ENCODE peak calls at places on chromosome 14, in four cellular contexts. H is HepG2, I is K562, Z is H1. V is an unnamed sample.

GRCh38 chr14:68794130-68794855 is 1.4 kb upstream of the ZFP36L1 start:
- DNase-seq in H (peak; percentile 74), I (peak; percentile 31), Z (no peak), V (no peak)

GRCh38 chr14:100065161-100065871 is at the start of gene EVL:
- DNase-seq in H (no peak), I (no peak), Z (no peak), V (no peak)

GRCh38 chr14:98937712-98938505 is 334.1 kb downstream of the BCL11B start:
- DNase-seq in H (no peak), I (no peak), Z (no peak), V (no peak)

GRCh38 chr14:91872517-91873470 is 5.5 kb upstream of the TC2N start:
- DNase-seq in H (no peak), I (no peak), Z (no peak), V (peak; percentile 37)

GRCh38 chr14:98010791-98011190 is 1213.6 kb downstream of the VRK1 start:
- DNase-seq in H (no peak), I (no peak), Z (no peak), V (no peak)

GRCh38 chr14:31902002-31902401 is 175.1 kb upstream of the ARHGAP5 start:
- DNase-seq in H (peak; percentile 66), I (peak; percentile 61), Z (no peak), V (no peak)

GRCh38 chr14:100417466-100417865 is 94.3 kb downstream of the SLC25A47 start:
- DNase-seq in H (peak; percentile 55), I (peak; percentile 73), Z (peak; percentile 58), V (peak; percentile 88)

GRCh38 chr14:99684356-99684952 is 356 bp downstream of the CYP46A1 start:
- DNase-seq in H (no peak), I (no peak), Z (no peak), V (no peak)

GRCh38 chr14:47921133-47921532 is 245.7 kb upstream of the MDGA2 start:
- DNase-seq in H (no peak), I (no peak), Z (no peak), V (no peak)

GRCh38 chr14:36807727-36808126 is 146.1 kb downstream of the PAX9 start:
- DNase-seq in H (no peak), I (no peak), Z (no peak), V (no peak)

GRCh38 chr14:93114068-93114710 is 1.5 kb downstream of the ITPK1 start:
- DNase-seq in H (no peak), I (no peak), Z (no peak), V (no peak)

GRCh38 chr14:20332386-20332945 is 613 bp downstream of the CCNB1IP1 start:
- DNase-seq in H (peak; percentile 42), I (peak; percentile 13), Z (no peak), V (no peak)

GRCh38 chr14:24395609-24396580 is 2.9 kb upstream of the NYNRIN start:
- DNase-seq in H (no peak), I (no peak), Z (no peak), V (no peak)

GRCh38 chr14:104063998-104064397 is 21.5 kb upstream of the ASPG start:
- DNase-seq in H (no peak), I (no peak), Z (no peak), V (no peak)

GRCh38 chr14:104066279-104066678 is 19.2 kb upstream of the ASPG start:
- DNase-seq in H (no peak), I (no peak), Z (no peak), V (no peak)

GRCh38 chr14:104072586-104072985 is 12.9 kb upstream of the ASPG start:
- DNase-seq in H (no peak), I (no peak), Z (no peak), V (no peak)

GRCh38 chr14:104069541-104069940 is 16.0 kb upstream of the ASPG start:
- DNase-seq in H (no peak), I (no peak), Z (no peak), V (no peak)

GRCh38 chr14:104066719-104067118 is 18.8 kb upstream of the ASPG start:
- DNase-seq in H (no peak), I (no peak), Z (no peak), V (no peak)
- TF ChIP-seq RNF2 in H (no peak), I (no peak), Z (no peak), V (no peak)

GRCh38 chr14:53147893-53148292 is 5.2 kb downstream of the DDHD1 start:
- DNase-seq in H (no peak), I (no peak), Z (no peak), V (no peak)

GRCh38 chr14:53140585-53140984 is 12.5 kb downstream of the DDHD1 start:
- DNase-seq in H (no peak), I (no peak), Z (no peak), V (no peak)

GRCh38 chr14:53147208-53147607 is 5.9 kb downstream of the DDHD1 start:
- DNase-seq in H (no peak), I (no peak), Z (no peak), V (no peak)

GRCh38 chr14:53146739-53147138 is 6.4 kb downstream of the DDHD1 start:
- DNase-seq in H (no peak), I (no peak), Z (no peak), V (no peak)

GRCh38 chr14:53144244-53144643 is 8.9 kb downstream of the DDHD1 start:
- DNase-seq in H (no peak), I (no peak), Z (no peak), V (no peak)
- TF ChIP-seq RNF2 in H (no peak), I (no peak), Z (no peak), V (no peak)

GRCh38 chr14:34364201-34364600 is 97.8 kb downstream of the SPTSSA start:
- DNase-seq in H (no peak), I (no peak), Z (no peak), V (no peak)

GRCh38 chr14:34359423-34360120 is 102.5 kb downstream of the SPTSSA start:
- DNase-seq in H (no peak), I (no peak), Z (no peak), V (no peak)

GRCh38 chr14:34363733-34364134 is 98.3 kb downstream of the SPTSSA start:
- DNase-seq in H (no peak), I (no peak), Z (no peak), V (no peak)

GRCh38 chr14:34362625-34363251 is 99.3 kb downstream of the SPTSSA start:
- DNase-seq in H (no peak), I (no peak), Z (no peak), V (no peak)

GRCh38 chr14:34361504-34362011 is 100.5 kb downstream of the SPTSSA start:
- DNase-seq in H (no peak), I (no peak), Z (no peak), V (no peak)
- TF ChIP-seq RNF2 in H (no peak), I (no peak), Z (no peak), V (no peak)

GRCh38 chr14:64278458-64278857 is 15.7 kb downstream of the ESR2 start:
- DNase-seq in H (no peak), I (no peak), Z (no peak), V (no peak)
- TF ChIP-seq RNF2 in H (no peak), I (no peak), Z (no peak), V (no peak)